ENCODE peak calls at places on chromosome 11, in five cellular contexts. A is Jurkat, Clone E6-1; M is NCI-H1436 treated with DMSO at 0.1 percent for 48 hours; X is coronary artery; E is stimulated activated CD4-positive, alpha-beta T cell treated with anti-CD3 and anti-CD28 coated beads, Interleukin-12 subunit alpha, Interleukin-12 subunit beta, amount 100 ng/mL, for 48 hours. O is an unnamed sample.

GRCh38 chr11:122646549-122647340 is 8.8 kb upstream of the UBASH3B start:
- DNase-seq in A (no peak), M (no peak), X (no peak), E (no peak), O (no peak)

GRCh38 chr11:62980133-62980760 is 4.5 kb downstream of the SLC22A6 start:
- DNase-seq in A (peak), M (no peak), X (no peak), E (no peak), O (no peak)

GRCh38 chr11:65616575-65617001 is 1.0 kb downstream of the PCNX3 start:
- DNase-seq in A (no peak), M (no peak), X (no peak), E (no peak), O (no peak)

GRCh38 chr11:88886796-88887195 is 179.0 kb downstream of the GRM5 start:
- DNase-seq in A (peak), M (no peak), X (no peak), E (peak), O (no peak)

GRCh38 chr11:34585870-34586654 is 34.8 kb upstream of the EHF start:
- DNase-seq in A (peak), M (no peak), X (no peak), E (no peak), O (no peak)

GRCh38 chr11:105181100-105181499 is 41.5 kb upstream of the CARD18 start:
- DNase-seq in A (no peak), M (no peak), X (no peak), E (no peak), O (no peak)

GRCh38 chr11:61111786-61112517 is 9.7 kb downstream of the CD5 start:
- DNase-seq in A (peak), M (no peak), X (no peak), E (peak), O (no peak)

GRCh38 chr11:118012083-118012669 is 26.0 kb downstream of the IL10RA start:
- DNase-seq in A (no peak), M (no peak), X (no peak), E (no peak), O (peak)

GRCh38 chr11:95829580-95830259 is 39.4 kb downstream of the CEP57 start:
- DNase-seq in A (no peak), M (no peak), X (no peak), E (no peak), O (no peak)

GRCh38 chr11:8959546-8960166 is 4.6 kb downstream of the TMEM9B start:
- DNase-seq in A (peak), M (no peak), X (no peak), E (no peak), O (no peak)